ENCODE peak calls at places on chromosomes 13 and 19, in eight cellular contexts. One of them, this sample, is unnamed.

GRCh38 chr19:6270822-6271221 is 9.0 kb downstream of the MLLT1 start:
- DNase-seq in lower leg skin: no peak
- DNase-seq in tibial nerve: no peak
- DNase-seq in NB4: no peak
- DNase-seq in heart left ventricle: no peak
- DNase-seq in HepG2: no peak
- DNase-seq in adrenal gland: no peak
- DNase-seq in body of pancreas: no peak
- DNase-seq in this sample: no peak

GRCh38 chr19:6464070-6464873 is at the start of gene CRB3:
- DNase-seq in lower leg skin: peak
- DNase-seq in tibial nerve: no peak
- DNase-seq in NB4: no peak
- DNase-seq in heart left ventricle: no peak
- DNase-seq in HepG2: peak
- DNase-seq in adrenal gland: no peak
- DNase-seq in body of pancreas: peak
- DNase-seq in this sample: peak

GRCh38 chr19:5430237-5430636 is 25.0 kb upstream of the ZNRF4 start:
- DNase-seq in lower leg skin: no peak
- DNase-seq in tibial nerve: no peak
- DNase-seq in NB4: no peak
- DNase-seq in heart left ventricle: no peak
- DNase-seq in HepG2: no peak
- DNase-seq in adrenal gland: no peak
- DNase-seq in body of pancreas: no peak
- DNase-seq in this sample: no peak

GRCh38 chr19:41218615-41219507 is at the start of gene AXL:
- DNase-seq in lower leg skin: peak
- DNase-seq in tibial nerve: peak
- DNase-seq in NB4: no peak
- DNase-seq in heart left ventricle: peak
- DNase-seq in HepG2: peak
- DNase-seq in adrenal gland: peak
- DNase-seq in body of pancreas: peak
- DNase-seq in this sample: peak

GRCh38 chr19:11377756-11378155 is 3.3 kb downstream of the SWSAP1 start:
- DNase-seq in lower leg skin: no peak
- DNase-seq in tibial nerve: no peak
- DNase-seq in NB4: no peak
- DNase-seq in heart left ventricle: no peak
- DNase-seq in HepG2: no peak
- DNase-seq in adrenal gland: no peak
- DNase-seq in body of pancreas: no peak
- DNase-seq in this sample: no peak

GRCh38 chr19:35249848-35250711 is 1.3 kb downstream of the LSR start:
- DNase-seq in lower leg skin: peak
- DNase-seq in tibial nerve: no peak
- DNase-seq in NB4: no peak
- DNase-seq in heart left ventricle: no peak
- DNase-seq in HepG2: no peak
- DNase-seq in adrenal gland: no peak
- DNase-seq in body of pancreas: no peak
- DNase-seq in this sample: peak

GRCh38 chr13:80755925-80756324 is 415.0 kb upstream of the SPRY2 start:
- DNase-seq in lower leg skin: no peak
- DNase-seq in tibial nerve: no peak
- DNase-seq in NB4: no peak
- DNase-seq in heart left ventricle: no peak
- DNase-seq in HepG2: no peak
- DNase-seq in adrenal gland: no peak
- DNase-seq in body of pancreas: no peak
- DNase-seq in this sample: no peak

GRCh38 chr13:81493144-81493543 is 1152.2 kb upstream of the SPRY2 start:
- DNase-seq in lower leg skin: no peak
- DNase-seq in tibial nerve: no peak
- DNase-seq in NB4: no peak
- DNase-seq in heart left ventricle: no peak
- DNase-seq in HepG2: peak
- DNase-seq in adrenal gland: no peak
- DNase-seq in body of pancreas: no peak
- DNase-seq in this sample: no peak

GRCh38 chr13:99671746-99672145 is 170.5 kb downstream of the TM9SF2 start:
- DNase-seq in lower leg skin: no peak
- DNase-seq in tibial nerve: no peak
- DNase-seq in NB4: no peak
- DNase-seq in heart left ventricle: no peak
- DNase-seq in HepG2: no peak
- DNase-seq in adrenal gland: no peak
- DNase-seq in body of pancreas: no peak
- DNase-seq in this sample: no peak

GRCh38 chr13:95781016-95781415 is 104.1 kb downstream of the DNAJC3 start:
- DNase-seq in lower leg skin: no peak
- DNase-seq in tibial nerve: no peak
- DNase-seq in NB4: no peak
- DNase-seq in heart left ventricle: no peak
- DNase-seq in HepG2: no peak
- DNase-seq in adrenal gland: no peak
- DNase-seq in body of pancreas: no peak
- DNase-seq in this sample: no peak

GRCh38 chr19:28632357-28633076 is 580.4 kb downstream of the UQCRFS1 start:
- DNase-seq in lower leg skin: no peak
- DNase-seq in tibial nerve: no peak
- DNase-seq in NB4: no peak
- DNase-seq in heart left ventricle: no peak
- DNase-seq in HepG2: no peak
- DNase-seq in adrenal gland: no peak
- DNase-seq in body of pancreas: no peak
- DNase-seq in this sample: no peak

DNA sequence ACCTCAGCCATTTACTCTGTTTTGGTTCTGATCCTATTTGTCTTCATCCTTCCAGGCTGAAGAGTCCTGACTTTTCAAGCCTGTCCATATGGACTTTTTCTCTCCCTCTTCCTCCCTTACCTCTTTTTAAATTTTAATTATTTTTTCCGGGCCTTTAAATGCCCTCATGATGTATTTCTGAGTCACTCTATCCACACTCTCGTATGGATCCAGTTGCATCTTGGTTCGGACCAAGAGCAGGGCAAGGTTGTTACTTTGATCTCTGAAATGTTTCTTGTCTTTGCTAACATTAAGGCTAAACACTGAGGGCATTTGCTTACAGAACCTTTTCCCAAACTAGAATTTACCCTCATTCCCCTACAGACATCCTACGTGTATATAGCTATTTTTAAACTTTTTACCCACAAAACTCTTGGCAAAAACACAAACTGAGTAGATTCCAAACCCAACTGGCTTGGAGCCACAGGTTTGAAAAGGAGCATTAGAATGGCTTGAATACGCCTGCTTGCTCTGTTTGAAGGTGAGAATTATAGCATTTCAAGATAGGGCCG is 47.4 kb upstream of the SERPINE3 start:
- DNase-seq in lower leg skin: no peak
- DNase-seq in tibial nerve: no peak
- DNase-seq in NB4: no peak
- DNase-seq in heart left ventricle: no peak
- DNase-seq in HepG2: no peak
- DNase-seq in adrenal gland: no peak
- DNase-seq in body of pancreas: no peak
- DNase-seq in this sample: no peak
- TF ChIP-seq POLR2A in lower leg skin: no peak
- TF ChIP-seq POLR2A in tibial nerve: no peak
- TF ChIP-seq POLR2A in NB4: no peak
- TF ChIP-seq POLR2A in heart left ventricle: no peak
- TF ChIP-seq POLR2A in HepG2: no peak
- TF ChIP-seq POLR2A in adrenal gland: no peak
- TF ChIP-seq POLR2A in body of pancreas: no peak
- TF ChIP-seq POLR2A in this sample: no peak

GRCh38 chr13:75760182-75760981 is 124.3 kb downstream of the LMO7 start:
- DNase-seq in lower leg skin: no peak
- DNase-seq in tibial nerve: no peak
- DNase-seq in NB4: no peak
- DNase-seq in heart left ventricle: peak
- DNase-seq in HepG2: peak
- DNase-seq in adrenal gland: no peak
- DNase-seq in body of pancreas: peak
- DNase-seq in this sample: no peak
- TF ChIP-seq POLR2A in lower leg skin: no peak
- TF ChIP-seq POLR2A in tibial nerve: no peak
- TF ChIP-seq POLR2A in NB4: no peak
- TF ChIP-seq POLR2A in heart left ventricle: no peak
- TF ChIP-seq POLR2A in HepG2: peak
- TF ChIP-seq POLR2A in adrenal gland: no peak
- TF ChIP-seq POLR2A in body of pancreas: peak
- TF ChIP-seq POLR2A in this sample: peak

GRCh38 chr19:2478756-2479555 is 3.0 kb downstream of the GADD45B start:
- DNase-seq in lower leg skin: peak
- DNase-seq in tibial nerve: peak
- DNase-seq in NB4: peak
- DNase-seq in heart left ventricle: peak
- DNase-seq in HepG2: no peak
- DNase-seq in adrenal gland: peak
- DNase-seq in body of pancreas: peak
- DNase-seq in this sample: peak

GRCh38 chr19:2477141-2477710 is 1.3 kb downstream of the GADD45B start:
- DNase-seq in lower leg skin: no peak
- DNase-seq in tibial nerve: no peak
- DNase-seq in NB4: peak
- DNase-seq in heart left ventricle: peak
- DNase-seq in HepG2: no peak
- DNase-seq in adrenal gland: no peak
- DNase-seq in body of pancreas: peak
- DNase-seq in this sample: peak

GRCh38 chr19:2479556-2480194 is 3.7 kb downstream of the GADD45B start:
- DNase-seq in lower leg skin: no peak
- DNase-seq in tibial nerve: no peak
- DNase-seq in NB4: no peak
- DNase-seq in heart left ventricle: no peak
- DNase-seq in HepG2: no peak
- DNase-seq in adrenal gland: no peak
- DNase-seq in body of pancreas: no peak
- DNase-seq in this sample: no peak

GRCh38 chr19:2477732-2478191 is 1.8 kb downstream of the GADD45B start:
- DNase-seq in lower leg skin: no peak
- DNase-seq in tibial nerve: no peak
- DNase-seq in NB4: peak
- DNase-seq in heart left ventricle: no peak
- DNase-seq in HepG2: no peak
- DNase-seq in adrenal gland: no peak
- DNase-seq in body of pancreas: no peak
- DNase-seq in this sample: peak

DNA sequence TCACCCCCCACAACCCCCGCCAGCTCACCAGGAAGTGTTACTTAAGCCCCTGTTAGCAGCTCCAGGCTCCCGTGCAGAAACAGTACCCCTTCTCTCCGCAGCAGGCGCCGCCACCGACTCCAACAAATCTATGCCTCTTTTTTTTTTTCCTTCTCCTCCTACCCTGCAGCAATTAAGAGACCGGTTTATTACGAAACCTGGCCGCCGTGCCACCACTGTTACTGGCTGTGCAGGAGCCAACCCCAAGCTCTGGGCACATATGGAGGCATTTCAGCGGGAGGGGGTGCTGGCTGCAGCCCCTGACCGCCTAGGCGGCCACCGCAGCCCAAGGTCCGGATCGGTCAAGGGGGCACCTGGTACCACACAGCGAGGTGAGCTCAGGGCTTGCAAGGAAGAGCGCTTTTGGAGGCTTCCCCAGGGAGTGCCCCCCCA is 2.4 kb downstream of the GADD45B start:
- DNase-seq in lower leg skin: peak
- DNase-seq in tibial nerve: peak
- DNase-seq in NB4: peak
- DNase-seq in heart left ventricle: peak
- DNase-seq in HepG2: no peak
- DNase-seq in adrenal gland: peak
- DNase-seq in body of pancreas: peak
- DNase-seq in this sample: peak
- TF ChIP-seq POLR2A in lower leg skin: no peak
- TF ChIP-seq POLR2A in tibial nerve: no peak
- TF ChIP-seq POLR2A in NB4: no peak
- TF ChIP-seq POLR2A in heart left ventricle: no peak
- TF ChIP-seq POLR2A in HepG2: no peak
- TF ChIP-seq POLR2A in adrenal gland: no peak
- TF ChIP-seq POLR2A in body of pancreas: no peak
- TF ChIP-seq POLR2A in this sample: peak

GRCh38 chr19:55600336-55601028 is 394 bp downstream of the ZNF524 start:
- DNase-seq in lower leg skin: peak
- DNase-seq in tibial nerve: no peak
- DNase-seq in NB4: no peak
- DNase-seq in heart left ventricle: peak
- DNase-seq in HepG2: no peak
- DNase-seq in adrenal gland: peak
- DNase-seq in body of pancreas: no peak
- DNase-seq in this sample: peak

GRCh38 chr19:55598034-55598433 is 1.3 kb downstream of the FIZ1 start:
- DNase-seq in lower leg skin: no peak
- DNase-seq in tibial nerve: no peak
- DNase-seq in NB4: no peak
- DNase-seq in heart left ventricle: no peak
- DNase-seq in HepG2: no peak
- DNase-seq in adrenal gland: no peak
- DNase-seq in body of pancreas: no peak
- DNase-seq in this sample: no peak

GRCh38 chr19:55597493-55597892 is 1.8 kb downstream of the FIZ1 start:
- DNase-seq in lower leg skin: no peak
- DNase-seq in tibial nerve: no peak
- DNase-seq in NB4: no peak
- DNase-seq in heart left ventricle: no peak
- DNase-seq in HepG2: no peak
- DNase-seq in adrenal gland: no peak
- DNase-seq in body of pancreas: no peak
- DNase-seq in this sample: no peak

GRCh38 chr19:55599468-55600335 is at the start of the genes FIZ1 and ZNF524:
- DNase-seq in lower leg skin: peak
- DNase-seq in tibial nerve: peak
- DNase-seq in NB4: peak
- DNase-seq in heart left ventricle: peak
- DNase-seq in HepG2: peak
- DNase-seq in adrenal gland: peak
- DNase-seq in body of pancreas: peak
- DNase-seq in this sample: peak

DNA sequence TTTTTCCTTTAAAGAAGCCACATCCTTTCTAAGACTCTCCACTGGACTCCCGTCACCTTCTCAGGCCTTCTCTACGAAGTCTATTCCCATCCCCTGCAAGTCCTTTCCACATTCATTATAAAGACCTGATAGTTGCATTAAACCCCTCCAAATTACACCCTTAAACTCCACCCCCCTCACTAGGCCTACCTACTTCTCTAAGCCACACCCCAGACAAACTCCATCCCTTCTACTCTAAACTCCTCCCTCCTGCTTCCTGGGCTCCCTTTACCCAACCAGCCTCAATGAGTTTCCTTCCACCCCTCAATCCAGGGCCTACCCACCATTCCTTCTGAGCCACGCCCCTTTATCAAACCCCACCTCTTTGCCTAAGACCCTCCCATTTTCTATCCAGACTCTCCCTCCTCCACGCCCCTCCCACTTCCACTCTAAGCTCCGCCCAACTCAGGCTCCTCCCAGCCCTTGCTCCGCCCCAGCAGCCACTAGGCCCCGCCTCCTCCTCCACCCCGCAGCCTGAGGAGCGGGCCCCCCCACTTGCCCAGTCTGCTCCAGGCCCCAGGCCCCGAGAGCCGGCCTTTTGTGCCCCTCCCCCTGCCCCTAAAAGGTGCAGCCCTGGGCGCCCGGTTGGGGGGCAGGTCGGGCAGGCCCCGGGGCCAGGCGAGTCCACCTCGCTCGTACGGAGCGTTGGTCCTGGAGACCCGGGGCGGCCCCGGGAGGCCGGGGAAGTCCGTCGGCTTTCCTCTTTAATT is 424 bp downstream of the FIZ1 start:
- DNase-seq in lower leg skin: peak
- DNase-seq in tibial nerve: peak
- DNase-seq in NB4: peak
- DNase-seq in heart left ventricle: peak
- DNase-seq in HepG2: peak
- DNase-seq in adrenal gland: peak
- DNase-seq in body of pancreas: peak
- DNase-seq in this sample: peak
- TF ChIP-seq POLR2A in lower leg skin: no peak
- TF ChIP-seq POLR2A in tibial nerve: no peak
- TF ChIP-seq POLR2A in NB4: no peak
- TF ChIP-seq POLR2A in heart left ventricle: no peak
- TF ChIP-seq POLR2A in HepG2: no peak
- TF ChIP-seq POLR2A in adrenal gland: peak
- TF ChIP-seq POLR2A in body of pancreas: peak
- TF ChIP-seq POLR2A in this sample: peak